ENCODE peak calls at places on chromosomes 7 and 10, in five cellular contexts. X is PC-9, U is heart right ventricle, D is heart left ventricle, J is endodermal cell. Q is an unnamed sample. For H3K4me1, the result is how much of the 10 kb centered on the place peaks cover.

GRCh38 chr7:41869091-41869490 is 166.2 kb upstream of the INHBA start:
- DNase-seq in U (no peak), X (no peak), D (no peak), J (no peak), Q (no peak)

GRCh38 chr7:40498933-40499332 is 364.1 kb downstream of the SUGCT start:
- DNase-seq in D (no peak), X (no peak), U (no peak), J (no peak), Q (no peak)

GRCh38 chr7:157569967-157570366 is 233.2 kb downstream of the DNAJB6 start:
- DNase-seq in U (no peak), X (no peak), J (no peak), D (no peak), Q (no peak)

GRCh38 chr7:78620931-78621330 is 822.4 kb downstream of the PHTF2 start:
- DNase-seq in D (no peak), U (no peak), J (peak), X (peak), Q (no peak)

GRCh38 chr7:1530946-1531262 is 402 bp downstream of the MAFK start:
- DNase-seq in U (no peak), J (no peak), D (no peak), X (no peak), Q (no peak)

GRCh38 chr10:127990846-127991542 is 84.1 kb downstream of the PTPRE start:
- DNase-seq in J (no peak), D (no peak), X (peak), U (no peak), Q (peak)

GRCh38 chr10:35546824-35547225 is 58.3 kb upstream of the GJD4 start:
- DNase-seq in X (peak), U (no peak), J (no peak), D (no peak), Q (no peak)

GRCh38 chr10:102420443-102420809 is 210 bp upstream of the FBXL15 start:
- DNase-seq in U (no peak), J (no peak), D (no peak), X (no peak), Q (no peak)

GRCh38 chr10:74596713-74597112 is 229.7 kb upstream of the KAT6B start:
- DNase-seq in J (no peak), U (no peak), D (no peak), X (no peak), Q (no peak)

GRCh38 chr10:116744163-116744788 is 1.9 kb upstream of the HSPA12A start:
- DNase-seq in J (no peak), X (no peak), U (no peak), D (no peak), Q (no peak)

GRCh38 chr7:47812460-47813136 is 135.7 kb downstream of the PKD1L1 start:
- DNase-seq in J (no peak), D (no peak), U (no peak), X (no peak), Q (no peak)

GRCh38 chr7:41955475-41956243 is 252.8 kb upstream of the INHBA start:
- DNase-seq in X (peak), D (peak), U (peak), J (peak), Q (no peak)

DNA sequence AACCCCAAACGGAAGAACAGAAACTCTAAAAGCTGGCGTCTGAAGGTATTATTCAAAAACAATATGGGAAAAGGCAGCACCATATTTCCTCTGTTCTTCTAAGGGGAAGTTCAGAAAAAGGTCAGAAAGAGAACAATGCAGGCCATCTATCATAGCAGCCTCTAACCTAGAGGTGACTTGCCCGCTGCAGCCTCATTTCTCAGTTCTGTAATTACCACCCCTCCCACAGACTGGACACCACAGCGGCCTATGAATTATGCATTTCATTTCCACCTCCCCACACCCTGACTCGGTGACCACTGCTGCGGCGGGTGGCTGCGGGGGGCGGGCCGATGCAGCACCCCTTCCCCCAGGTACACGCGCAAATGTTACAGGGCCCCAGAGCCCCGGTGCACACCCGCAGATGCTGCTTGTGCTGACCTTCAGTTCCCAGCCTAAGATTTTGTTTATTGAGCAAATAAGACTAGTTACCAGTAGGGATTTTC is 125.5 kb downstream of the CLEC2L start:
- DNase-seq in X (no peak), J (no peak), D (peak), U (no peak), Q (no peak)
- H3K4me3 ChIP-seq in X (no peak), J (no peak), D (no peak), U (peak), Q (peak)

DNA sequence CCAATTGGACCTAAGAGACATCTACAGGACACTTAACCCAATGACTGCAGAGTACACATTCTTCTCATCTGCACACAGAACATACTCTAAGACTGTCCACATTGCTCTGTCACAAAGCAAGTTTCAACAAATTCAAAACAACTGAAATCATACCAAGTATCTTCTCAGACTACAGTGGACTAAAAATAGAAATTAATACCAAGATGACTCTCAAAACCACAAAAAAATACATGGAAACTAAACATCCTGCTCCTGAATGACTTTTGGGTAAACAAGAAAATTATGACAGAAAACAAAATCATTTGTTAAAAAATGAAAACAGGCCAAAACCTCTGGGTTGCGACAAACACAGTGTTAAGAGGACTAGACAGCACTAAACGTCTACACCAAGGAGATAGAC is 24.5 kb downstream of the SNX13 start:
- DNase-seq in D (no peak), J (no peak), U (no peak), X (no peak), Q (no peak)
- H3K4me1 ChIP-seq in D (under half), J (under half), U (under half), X (under half), Q (under half)

DNA sequence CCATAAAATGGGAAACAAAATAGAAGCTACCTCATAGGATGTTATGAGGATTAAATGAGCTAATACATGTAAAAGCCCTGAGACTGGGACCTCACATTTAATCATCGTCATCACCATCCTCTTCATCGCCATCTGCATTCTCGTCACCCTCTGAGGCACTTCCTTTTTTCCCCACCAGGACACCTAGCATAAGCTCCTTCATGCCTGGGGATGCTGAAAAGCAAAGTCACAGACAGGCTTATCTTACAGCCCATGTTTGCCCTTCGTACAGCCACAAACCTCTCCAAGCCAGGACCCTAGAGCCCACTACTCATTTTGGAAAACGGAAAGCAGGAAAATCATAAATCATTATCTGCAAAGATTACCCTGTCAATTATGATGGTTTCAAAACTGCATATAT is 249.6 kb downstream of the GPAM start:
- DNase-seq in U (no peak), X (no peak), D (no peak), J (peak), Q (no peak)
- TF ChIP-seq CTCF in U (no peak), X (no peak), D (no peak), J (peak), Q (no peak)

DNA sequence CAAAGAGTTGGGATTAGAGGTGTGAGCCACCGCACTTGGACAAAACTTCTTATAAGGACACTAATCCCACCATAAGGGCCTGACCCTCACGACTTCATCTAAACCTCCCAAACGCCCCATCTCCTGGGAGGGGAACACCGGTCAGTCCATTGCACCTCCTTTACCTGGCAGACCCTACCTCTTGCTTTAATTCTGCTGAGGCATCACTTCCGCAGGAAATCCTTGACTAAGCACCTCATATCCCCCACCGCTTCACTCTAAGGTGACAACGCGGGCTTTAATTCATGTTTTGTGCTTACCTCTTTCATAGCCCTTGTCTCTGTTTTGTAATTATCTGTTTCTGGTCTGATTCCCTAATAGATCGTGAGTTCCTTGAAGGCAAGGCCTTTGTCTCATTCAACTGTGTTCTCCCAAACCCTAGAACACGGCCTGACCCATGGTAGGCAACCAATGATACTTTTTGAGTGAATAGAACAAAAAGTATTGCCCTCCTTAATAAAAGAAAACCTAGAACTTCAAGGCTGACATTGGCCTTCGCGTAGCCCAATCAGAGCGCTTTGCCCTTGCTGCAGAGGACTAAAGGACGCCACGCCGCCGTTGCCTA is 453 bp upstream of the ZNF862 start:
- DNase-seq in U (no peak), X (no peak), D (no peak), J (no peak), Q (no peak)
- H3K4me3 ChIP-seq in U (peak), X (no peak), D (peak), J (no peak), Q (no peak)

GRCh38 chr10:112963835-112964234 is 13.8 kb downstream of the TCF7L2 start:
- DNase-seq in U (no peak), J (peak), D (no peak), X (peak), Q (no peak)
- H3K4me1 ChIP-seq in U (under half), J (under half), D (under half), X (under half), Q (under half)

DNA sequence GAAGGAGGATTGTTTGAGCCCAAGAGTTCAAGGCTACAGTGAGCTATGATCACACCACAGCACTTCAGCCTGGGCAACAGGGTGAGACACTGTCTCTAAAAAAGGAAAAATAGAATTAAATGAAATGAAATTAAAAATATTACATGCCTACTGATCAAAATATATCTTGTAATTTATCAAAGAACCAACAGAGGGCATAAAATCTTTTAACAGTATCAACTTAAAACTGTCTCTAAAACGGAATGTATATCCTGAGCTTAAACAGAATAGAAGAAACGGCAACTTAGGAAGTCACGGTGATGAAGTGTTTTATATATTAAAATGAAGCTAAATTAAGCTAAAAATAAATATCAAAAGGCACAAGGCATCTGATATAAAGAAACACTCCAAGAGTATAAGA is 78.8 kb downstream of the MTPAP start:
- DNase-seq in D (no peak), U (no peak), J (no peak), X (no peak), Q (no peak)
- TF ChIP-seq CTCF in D (no peak), U (no peak), J (peak), X (peak), Q (peak)

GRCh38 chr10:77699080-77699645 is 61.6 kb upstream of the KCNMA1 start:
- DNase-seq in X (no peak), J (no peak), U (no peak), D (no peak), Q (no peak)
- H3K4me3 ChIP-seq in X (no peak), J (no peak), U (no peak), D (no peak), Q (no peak)

DNA sequence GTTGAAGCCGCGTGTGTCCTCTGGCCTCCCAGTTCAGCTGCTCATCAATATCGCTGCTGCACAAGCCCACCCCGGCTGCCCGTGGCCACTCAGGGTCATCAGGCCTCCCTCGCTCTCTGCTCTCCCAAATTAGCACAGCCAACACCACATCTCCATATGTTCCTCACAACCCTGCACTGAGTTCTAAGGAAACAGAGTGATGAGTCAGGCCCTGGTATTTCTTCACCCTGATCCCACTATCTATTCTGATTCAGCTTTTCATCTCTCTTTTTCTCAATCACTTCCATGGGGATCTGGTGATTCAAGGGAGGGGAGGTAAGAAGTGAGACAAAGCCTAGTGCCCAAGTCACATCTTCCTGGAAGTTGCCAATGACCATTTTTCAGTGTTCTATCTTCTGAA is 23.8 kb downstream of the CYTH3 start:
- DNase-seq in X (no peak), J (no peak), D (no peak), U (no peak), Q (no peak)
- H3K4me1 ChIP-seq in X (under half), J (under half), D (under half), U (under half), Q (under half)

Q was measured in CD8-positive, alpha-beta T cell.